ENCODE peak calls at places on chromosomes 4 and X, in six cellular contexts. One of them, this sample, is unnamed.

GRCh38 chr4:128322311-128322710 is 34.7 kb upstream of the PGRMC2 start:
- DNase-seq in spleen: no peak
- DNase-seq in cardiac fibroblast: peak
- DNase-seq in kidney: no peak
- DNase-seq in OCI-LY7: no peak
- DNase-seq in Calu3: no peak
- DNase-seq in this sample: no peak

GRCh38 chrX:106952988-106953387 is 32.8 kb downstream of the CLDN2 start:
- DNase-seq in spleen: no peak
- DNase-seq in cardiac fibroblast: peak
- DNase-seq in kidney: no peak
- DNase-seq in OCI-LY7: peak
- DNase-seq in Calu3: no peak
- DNase-seq in this sample: no peak

GRCh38 chr4:118076958-118077766 is 42.9 kb downstream of the NDST3 start:
- DNase-seq in spleen: no peak
- DNase-seq in cardiac fibroblast: peak
- DNase-seq in kidney: no peak
- DNase-seq in OCI-LY7: peak
- DNase-seq in Calu3: no peak
- DNase-seq in this sample: peak

GRCh38 chrX:150291014-150291413 is 72.1 kb upstream of the MAMLD1 start:
- DNase-seq in spleen: no peak
- DNase-seq in cardiac fibroblast: no peak
- DNase-seq in kidney: no peak
- DNase-seq in OCI-LY7: no peak
- DNase-seq in Calu3: peak
- DNase-seq in this sample: no peak

GRCh38 chr4:72312032-72312650 is 256.9 kb downstream of the ADAMTS3 start:
- DNase-seq in spleen: no peak
- DNase-seq in cardiac fibroblast: peak
- DNase-seq in kidney: peak
- DNase-seq in OCI-LY7: no peak
- DNase-seq in Calu3: peak
- DNase-seq in this sample: no peak

GRCh38 chr4:145308598-145308997 is 128.2 kb upstream of the OTUD4 start:
- DNase-seq in spleen: no peak
- DNase-seq in cardiac fibroblast: peak
- DNase-seq in kidney: no peak
- DNase-seq in OCI-LY7: no peak
- DNase-seq in Calu3: no peak
- DNase-seq in this sample: peak

GRCh38 chrX:34146906-34147305 is 14.8 kb upstream of the FAM47A start:
- DNase-seq in spleen: peak
- DNase-seq in cardiac fibroblast: no peak
- DNase-seq in kidney: peak
- DNase-seq in OCI-LY7: no peak
- DNase-seq in Calu3: no peak
- DNase-seq in this sample: no peak

GRCh38 chrX:103791826-103792458 is 15.3 kb downstream of the PLP1 start:
- DNase-seq in spleen: no peak
- DNase-seq in cardiac fibroblast: peak
- DNase-seq in kidney: no peak
- DNase-seq in OCI-LY7: no peak
- DNase-seq in Calu3: no peak
- DNase-seq in this sample: no peak

GRCh38 chr4:124753941-124754581 is 41.5 kb upstream of the ANKRD50 start:
- DNase-seq in spleen: no peak
- DNase-seq in cardiac fibroblast: no peak
- DNase-seq in kidney: no peak
- DNase-seq in OCI-LY7: no peak
- DNase-seq in Calu3: no peak
- DNase-seq in this sample: no peak

GRCh38 chr4:108959497-108959896 is 196.6 kb upstream of the ETNPPL start:
- DNase-seq in spleen: no peak
- DNase-seq in cardiac fibroblast: no peak
- DNase-seq in kidney: no peak
- DNase-seq in OCI-LY7: no peak
- DNase-seq in Calu3: no peak
- DNase-seq in this sample: no peak

GRCh38 chrX:108224727-108225455 is 133.3 kb downstream of the ATG4A start:
- DNase-seq in spleen: no peak
- DNase-seq in cardiac fibroblast: peak
- DNase-seq in kidney: no peak
- DNase-seq in OCI-LY7: peak
- DNase-seq in Calu3: peak
- DNase-seq in this sample: peak

GRCh38 chr4:54784188-54784671 is 126.5 kb downstream of the KIT start:
- DNase-seq in spleen: peak
- DNase-seq in cardiac fibroblast: peak
- DNase-seq in kidney: peak
- DNase-seq in OCI-LY7: no peak
- DNase-seq in Calu3: no peak
- DNase-seq in this sample: no peak

GRCh38 chrX:9539611-9540387 is 74.9 kb downstream of the TBL1X start:
- DNase-seq in spleen: no peak
- DNase-seq in cardiac fibroblast: no peak
- DNase-seq in kidney: no peak
- DNase-seq in OCI-LY7: no peak
- DNase-seq in Calu3: no peak
- DNase-seq in this sample: peak

GRCh38 chr4:76616526-76616925 is 181.5 kb downstream of the SHROOM3 start:
- DNase-seq in spleen: no peak
- DNase-seq in cardiac fibroblast: no peak
- DNase-seq in kidney: no peak
- DNase-seq in OCI-LY7: no peak
- DNase-seq in Calu3: no peak
- DNase-seq in this sample: no peak

GRCh38 chrX:119121341-119121740 is 6.3 kb downstream of the KIAA1210 start:
- DNase-seq in spleen: no peak
- DNase-seq in cardiac fibroblast: peak
- DNase-seq in kidney: no peak
- DNase-seq in OCI-LY7: no peak
- DNase-seq in Calu3: no peak
- DNase-seq in this sample: no peak

GRCh38 chr4:108849611-108850406 is 87.0 kb upstream of the ETNPPL start:
- DNase-seq in spleen: no peak
- DNase-seq in cardiac fibroblast: peak
- DNase-seq in kidney: no peak
- DNase-seq in OCI-LY7: peak
- DNase-seq in Calu3: no peak
- DNase-seq in this sample: peak

GRCh38 chr4:55086561-55086960 is 38.8 kb downstream of the KDR start:
- DNase-seq in spleen: no peak
- DNase-seq in cardiac fibroblast: no peak
- DNase-seq in kidney: no peak
- DNase-seq in OCI-LY7: no peak
- DNase-seq in Calu3: no peak
- DNase-seq in this sample: no peak

GRCh38 chr4:36274158-36274557 is 7.3 kb upstream of the DTHD1 start:
- DNase-seq in spleen: no peak
- DNase-seq in cardiac fibroblast: no peak
- DNase-seq in kidney: no peak
- DNase-seq in OCI-LY7: no peak
- DNase-seq in Calu3: no peak
- DNase-seq in this sample: no peak

GRCh38 chr4:143311924-143312323 is 24.8 kb upstream of the GAB1 start:
- DNase-seq in spleen: no peak
- DNase-seq in cardiac fibroblast: no peak
- DNase-seq in kidney: no peak
- DNase-seq in OCI-LY7: no peak
- DNase-seq in Calu3: no peak
- DNase-seq in this sample: no peak

GRCh38 chr4:69888336-69888735 is 28.4 kb upstream of the SULT1E1 start:
- DNase-seq in spleen: no peak
- DNase-seq in cardiac fibroblast: peak
- DNase-seq in kidney: no peak
- DNase-seq in OCI-LY7: no peak
- DNase-seq in Calu3: no peak
- DNase-seq in this sample: no peak

DNA sequence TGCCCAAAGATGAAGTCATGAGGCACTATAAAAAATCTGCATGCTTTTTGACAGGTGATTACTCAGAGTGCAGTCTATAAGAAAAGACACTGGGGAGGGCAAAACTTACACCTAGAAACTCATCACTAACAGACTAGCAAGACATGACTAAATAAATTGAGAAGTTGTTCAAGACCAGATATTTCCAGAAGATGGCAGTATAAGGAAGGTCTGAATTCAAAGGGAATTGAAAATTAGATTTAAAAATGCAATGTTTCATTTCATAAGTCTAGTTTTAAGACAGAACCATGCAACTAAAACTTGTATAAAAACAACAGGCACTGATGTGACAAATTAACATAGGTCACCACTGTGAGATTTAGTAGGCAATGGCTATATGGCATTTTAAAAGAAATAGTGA is 232.5 kb upstream of the POF1B start:
- DNase-seq in spleen: no peak
- DNase-seq in cardiac fibroblast: peak
- DNase-seq in kidney: no peak
- DNase-seq in OCI-LY7: peak
- DNase-seq in Calu3: no peak
- DNase-seq in this sample: no peak
- TF ChIP-seq CTCF in spleen: no peak
- TF ChIP-seq CTCF in cardiac fibroblast: peak
- TF ChIP-seq CTCF in kidney: peak
- TF ChIP-seq CTCF in OCI-LY7: peak
- TF ChIP-seq CTCF in Calu3: no peak
- TF ChIP-seq CTCF in this sample: no peak

DNA sequence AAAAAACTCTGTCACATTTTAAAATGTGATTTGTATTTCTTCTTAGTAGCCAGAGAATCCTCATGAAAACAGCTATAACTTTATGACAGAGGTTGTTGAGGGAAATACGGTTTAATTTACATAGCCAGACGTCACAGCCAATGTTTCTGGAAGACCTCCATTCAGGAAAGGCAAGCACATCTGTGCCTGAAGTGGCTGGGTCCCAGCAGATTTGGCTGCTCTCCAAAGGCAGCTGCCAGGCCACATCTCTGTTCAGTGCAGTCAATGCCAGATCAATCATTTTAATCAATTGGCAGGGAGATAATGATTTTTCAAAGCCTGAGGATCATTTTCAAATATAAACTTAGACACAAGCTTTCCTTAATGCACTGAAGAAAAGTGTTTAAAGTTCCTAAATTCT is 86.5 kb upstream of the ZIC3 start:
- DNase-seq in spleen: no peak
- DNase-seq in cardiac fibroblast: no peak
- DNase-seq in kidney: no peak
- DNase-seq in OCI-LY7: no peak
- DNase-seq in Calu3: no peak
- DNase-seq in this sample: no peak
- TF ChIP-seq CTCF in spleen: no peak
- TF ChIP-seq CTCF in cardiac fibroblast: no peak
- TF ChIP-seq CTCF in kidney: no peak
- TF ChIP-seq CTCF in OCI-LY7: no peak
- TF ChIP-seq CTCF in Calu3: no peak
- TF ChIP-seq CTCF in this sample: no peak

GRCh38 chr4:138181288-138181687 is 60.9 kb downstream of the SLC7A11 start:
- DNase-seq in spleen: no peak
- DNase-seq in cardiac fibroblast: peak
- DNase-seq in kidney: peak
- DNase-seq in OCI-LY7: no peak
- DNase-seq in Calu3: no peak
- DNase-seq in this sample: no peak

GRCh38 chr4:138178566-138178965 is 63.6 kb downstream of the SLC7A11 start:
- DNase-seq in spleen: no peak
- DNase-seq in cardiac fibroblast: peak
- DNase-seq in kidney: no peak
- DNase-seq in OCI-LY7: no peak
- DNase-seq in Calu3: no peak
- DNase-seq in this sample: no peak

GRCh38 chr4:138186264-138186663 is 55.9 kb downstream of the SLC7A11 start:
- DNase-seq in spleen: no peak
- DNase-seq in cardiac fibroblast: no peak
- DNase-seq in kidney: no peak
- DNase-seq in OCI-LY7: no peak
- DNase-seq in Calu3: no peak
- DNase-seq in this sample: no peak

GRCh38 chr4:138184881-138185280 is 57.3 kb downstream of the SLC7A11 start:
- DNase-seq in spleen: no peak
- DNase-seq in cardiac fibroblast: no peak
- DNase-seq in kidney: no peak
- DNase-seq in OCI-LY7: no peak
- DNase-seq in Calu3: no peak
- DNase-seq in this sample: no peak

DNA sequence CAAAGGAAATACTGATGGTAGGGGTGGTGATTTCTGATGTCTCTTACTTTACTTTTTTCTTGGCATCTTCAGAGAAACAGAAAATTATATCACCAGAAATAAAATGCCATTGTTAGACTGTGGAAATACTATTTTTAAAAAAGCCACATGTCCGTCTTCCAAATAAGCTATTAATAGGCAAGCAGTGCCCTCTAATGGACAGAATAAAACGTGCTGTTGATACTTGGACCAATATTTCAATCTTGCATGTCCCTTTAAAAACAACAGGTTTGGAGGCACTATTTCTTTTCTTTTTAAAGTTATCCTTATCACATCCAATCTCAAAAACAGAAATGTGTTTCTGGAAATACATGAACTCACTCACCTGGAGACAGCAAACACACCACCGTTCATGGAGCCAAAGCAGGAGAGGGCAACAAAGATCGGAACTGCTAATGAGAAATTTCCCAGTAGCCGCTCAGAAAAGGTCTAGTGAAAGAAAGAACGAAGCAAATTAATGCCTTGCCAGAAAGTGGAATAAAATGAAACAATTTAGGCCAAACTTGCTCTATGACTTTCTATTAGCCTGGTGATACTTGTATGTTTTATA is 59.2 kb downstream of the SLC7A11 start:
- DNase-seq in spleen: no peak
- DNase-seq in cardiac fibroblast: peak
- DNase-seq in kidney: no peak
- DNase-seq in OCI-LY7: peak
- DNase-seq in Calu3: peak
- DNase-seq in this sample: no peak
- TF ChIP-seq CTCF in spleen: peak
- TF ChIP-seq CTCF in cardiac fibroblast: peak
- TF ChIP-seq CTCF in kidney: peak
- TF ChIP-seq CTCF in OCI-LY7: peak
- TF ChIP-seq CTCF in Calu3: peak
- TF ChIP-seq CTCF in this sample: peak

GRCh38 chr4:74223098-74223497 is 65.2 kb downstream of the MTHFD2L start:
- DNase-seq in spleen: no peak
- DNase-seq in cardiac fibroblast: no peak
- DNase-seq in kidney: no peak
- DNase-seq in OCI-LY7: no peak
- DNase-seq in Calu3: no peak
- DNase-seq in this sample: no peak

GRCh38 chr4:74218201-74218600 is 60.3 kb downstream of the MTHFD2L start:
- DNase-seq in spleen: no peak
- DNase-seq in cardiac fibroblast: peak
- DNase-seq in kidney: no peak
- DNase-seq in OCI-LY7: no peak
- DNase-seq in Calu3: no peak
- DNase-seq in this sample: no peak

GRCh38 chr4:74217365-74217764 is 59.4 kb downstream of the MTHFD2L start:
- DNase-seq in spleen: no peak
- DNase-seq in cardiac fibroblast: peak
- DNase-seq in kidney: no peak
- DNase-seq in OCI-LY7: no peak
- DNase-seq in Calu3: no peak
- DNase-seq in this sample: no peak

GRCh38 chr4:74223801-74224200 is 65.9 kb downstream of the MTHFD2L start:
- DNase-seq in spleen: no peak
- DNase-seq in cardiac fibroblast: peak
- DNase-seq in kidney: no peak
- DNase-seq in OCI-LY7: no peak
- DNase-seq in Calu3: no peak
- DNase-seq in this sample: no peak

GRCh38 chr4:74219241-74219640 is 61.3 kb downstream of the MTHFD2L start:
- DNase-seq in spleen: no peak
- DNase-seq in cardiac fibroblast: no peak
- DNase-seq in kidney: no peak
- DNase-seq in OCI-LY7: no peak
- DNase-seq in Calu3: no peak
- DNase-seq in this sample: no peak
- TF ChIP-seq CTCF in spleen: no peak
- TF ChIP-seq CTCF in cardiac fibroblast: no peak
- TF ChIP-seq CTCF in kidney: no peak
- TF ChIP-seq CTCF in OCI-LY7: no peak
- TF ChIP-seq CTCF in Calu3: no peak
- TF ChIP-seq CTCF in this sample: no peak